ENCODE peak calls at places on chromosomes 13 and 19, in five cellular contexts. R is cardiac fibroblast; T is CD4-positive, alpha-beta T cell; E is activated B cell treated with CpG ODN at 0.5 μM for 24 hours; F is kidney. J is an unnamed sample.

GRCh38 chr19:43422000-43422688 is 7.5 kb downstream of the TEX101 start:
- DNase-seq in R (no peak), T (no peak), E (no peak), F (no peak), J (no peak)

GRCh38 chr19:35341006-35341405 is 6.7 kb upstream of the FFAR1 start:
- DNase-seq in R (no peak), T (no peak), E (no peak), F (peak; percentile 60), J (no peak)

GRCh38 chr13:95113601-95114000 is 187.7 kb downstream of the ABCC4 start:
- DNase-seq in R (no peak), T (no peak), E (no peak), F (no peak), J (no peak)

GRCh38 chr13:100987993-100988392 is 313.4 kb upstream of the TMTC4 start:
- DNase-seq in R (peak; percentile 42), T (no peak), E (no peak), F (no peak), J (no peak)

GRCh38 chr13:46152627-46153328 is 29.2 kb downstream of the LCP1 start:
- DNase-seq in R (no peak), T (no peak), E (no peak), F (no peak), J (no peak)

GRCh38 chr13:83881917-83882625 is at the start of gene SLITRK1:
- DNase-seq in R (peak; percentile 17), T (no peak), E (no peak), F (peak; percentile 69), J (peak; percentile 88)

GRCh38 chr13:35309711-35310110 is 166.8 kb downstream of the MAB21L1 start:
- DNase-seq in R (no peak), T (no peak), E (no peak), F (no peak), J (no peak)

GRCh38 chr19:32450217-32450616 is 44.6 kb downstream of the DPY19L3 start:
- DNase-seq in R (peak; percentile 62), T (no peak), E (no peak), F (no peak), J (no peak)

DNA sequence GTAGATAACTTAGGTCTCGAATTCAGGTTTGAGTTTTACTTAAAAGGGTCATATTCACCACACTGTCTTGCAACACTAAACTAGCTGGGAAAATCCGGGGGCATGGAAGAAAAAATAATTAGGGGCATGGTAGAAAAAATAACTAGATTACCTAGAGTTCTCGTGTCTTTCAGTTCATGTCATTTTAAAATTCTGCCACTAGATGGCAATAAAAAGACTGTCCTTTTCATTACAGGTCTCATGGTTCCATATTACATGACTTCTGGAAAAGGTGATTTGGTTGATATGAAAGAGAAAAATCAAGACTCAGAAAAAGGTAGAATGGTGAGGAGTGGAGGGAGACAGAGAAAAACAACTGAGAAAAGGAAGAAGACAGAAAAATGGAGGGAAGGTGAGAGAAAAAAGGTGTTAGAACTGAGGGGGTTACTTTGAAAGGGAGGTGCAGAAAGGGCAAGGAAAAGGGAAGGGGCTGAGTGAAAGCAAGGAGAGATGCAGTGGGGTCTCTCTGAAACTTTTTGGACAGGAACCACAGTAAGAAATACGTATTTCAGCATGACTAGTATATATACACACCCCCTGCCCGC is 299.0 kb downstream of the KLF12 start:
- DNase-seq in R (peak; percentile 69), T (no peak), E (no peak), F (no peak), J (no peak)
- TF ChIP-seq CTCF in R (peak; percentile 41), T (peak; percentile 81), E (no peak), F (peak; percentile 66), J (peak; percentile 83)

GRCh38 chr13:23512762-23513395 is 57.3 kb upstream of the TNFRSF19 start:
- DNase-seq in R (no peak), T (no peak), E (no peak), F (no peak), J (no peak)
- TF ChIP-seq CTCF in R (no peak), T (no peak), E (no peak), F (no peak), J (peak; percentile 67)

DNA sequence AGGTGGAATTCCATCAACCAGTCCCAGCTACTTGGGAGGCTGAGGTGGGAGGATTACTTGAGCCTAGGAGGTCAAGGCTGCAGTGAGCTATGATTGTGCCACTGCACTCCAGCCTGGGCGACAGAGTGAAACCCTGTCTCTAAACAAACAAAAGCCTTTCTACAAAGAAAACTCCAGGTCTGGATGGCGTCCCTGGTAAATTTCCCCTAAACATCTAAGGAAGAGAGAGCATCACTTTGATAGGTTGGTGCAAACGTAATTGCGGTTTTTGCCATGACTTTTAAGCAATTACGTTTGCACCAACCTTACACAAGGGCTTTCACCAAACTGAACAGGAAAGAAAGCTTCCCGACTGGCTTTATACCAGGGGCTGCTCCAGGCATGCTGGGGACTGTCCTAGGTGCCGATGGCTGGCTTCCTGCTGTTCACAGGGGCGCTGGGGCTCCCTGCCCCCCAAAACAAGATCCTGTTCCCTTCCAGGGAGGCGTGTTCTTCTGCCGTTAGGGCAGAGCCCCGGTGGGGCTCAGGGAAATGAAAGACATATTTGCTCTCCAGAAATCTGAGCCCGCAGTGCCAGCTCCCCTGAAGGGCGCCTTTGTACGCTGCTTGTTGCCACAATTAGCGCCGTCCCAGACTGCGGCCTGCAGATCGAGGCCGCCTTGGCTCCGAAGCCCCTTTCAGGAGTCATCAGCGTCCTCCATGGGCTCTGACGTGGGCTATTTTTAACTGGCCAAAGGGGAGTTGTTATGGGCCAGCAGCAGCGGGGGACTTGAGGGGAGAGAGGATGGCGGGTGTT is 38.7 kb upstream of the KLF2 start:
- DNase-seq in R (no peak), T (no peak), E (no peak), F (no peak), J (no peak)
- TF ChIP-seq CTCF in R (no peak), T (no peak), E (no peak), F (no peak), J (no peak)

GRCh38 chr13:31824705-31825512 is 85.6 kb downstream of the RXFP2 start:
- DNase-seq in R (peak; percentile 62), T (no peak), E (no peak), F (no peak), J (no peak)
- TF ChIP-seq CTCF in R (peak; percentile 4), T (peak; percentile 17), E (no peak), F (no peak), J (peak; percentile 40)

GRCh38 chr19:47104678-47105077 is 8.9 kb downstream of the ZC3H4 start:
- DNase-seq in R (no peak), T (no peak), E (no peak), F (peak; percentile 17), J (no peak)
- TF ChIP-seq CTCF in R (no peak), T (no peak), E (no peak), F (no peak), J (no peak)

DNA sequence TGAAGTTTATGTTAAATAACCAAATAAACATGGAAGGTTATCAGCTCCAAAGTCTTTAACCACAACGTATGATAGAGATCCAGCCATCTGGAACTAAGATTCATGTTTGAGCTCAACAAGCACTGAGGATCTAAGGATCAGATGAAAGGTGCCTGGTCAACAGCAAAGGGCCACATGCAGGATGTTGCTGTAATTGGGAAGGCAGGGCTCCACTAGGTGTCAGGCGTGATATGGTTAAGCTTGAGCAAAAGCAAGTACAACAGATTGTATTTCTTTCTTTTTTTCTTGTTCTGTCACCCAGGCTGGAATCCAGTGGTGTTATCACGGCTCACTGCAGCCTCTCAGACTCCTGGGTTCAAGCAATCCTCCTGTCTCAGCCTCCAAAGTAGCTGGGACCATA is 12.0 kb downstream of the EBPL start:
- DNase-seq in R (no peak), T (no peak), E (no peak), F (no peak), J (no peak)
- TF ChIP-seq CTCF in R (peak; percentile 8), T (no peak), E (no peak), F (peak; percentile 22), J (no peak)

J was measured in type B pancreatic cell.